ENCODE peak calls at places on chromosomes 11 and 22, in eight cellular contexts. E is K562, I is HCT116, G is H1, Q is endothelial cell of umbilical vein, X is HepG2, O is SK-N-SH, L is GM12878. P is an unnamed sample.

GRCh38 chr22:44531487-44531886 is 33.5 kb upstream of the RTL6 start:
- DNase-seq in Q (no peak), L (no peak), X (no peak), I (no peak), O (peak; percentile 57), G (no peak), E (no peak), P (no peak)

GRCh38 chr11:46003647-46004046 is 81.2 kb downstream of the LARGE2 start:
- DNase-seq in L (no peak), I (no peak), Q (no peak), O (no peak), X (no peak), G (no peak), E (no peak), P (peak; percentile 38)

GRCh38 chr22:26360169-26360885 is 68.7 kb upstream of the ASPHD2 start:
- DNase-seq in Q (peak; percentile 87), X (peak; percentile 78), G (peak; percentile 87), O (peak; percentile 73), L (peak; percentile 35), E (peak; percentile 68), I (peak; percentile 75), P (peak; percentile 94)

GRCh38 chr11:111035746-111036145 is 209.8 kb upstream of the POU2AF2 start:
- DNase-seq in Q (no peak), L (no peak), E (no peak), G (no peak), O (no peak), I (no peak), X (no peak), P (no peak)

GRCh38 chr11:68939583-68940555 is 36.2 kb downstream of the IGHMBP2 start:
- DNase-seq in I (no peak), O (no peak), X (no peak), E (no peak), L (no peak), G (no peak), Q (no peak), P (no peak)

GRCh38 chr11:46275964-46276641 is 1.4 kb upstream of the CREB3L1 start:
- DNase-seq in L (no peak), O (no peak), X (peak; percentile 46), G (no peak), Q (no peak), E (no peak), I (no peak), P (no peak)

GRCh38 chr22:39090426-39091064 is 6.5 kb upstream of the APOBEC3H start:
- DNase-seq in X (no peak), L (no peak), O (no peak), I (no peak), Q (no peak), G (no peak), E (no peak), P (no peak)

GRCh38 chr11:117457031-117457785 is 129.6 kb downstream of the CEP164 start:
- DNase-seq in Q (no peak), E (no peak), L (no peak), G (no peak), X (no peak), I (no peak), O (no peak), P (no peak)

GRCh38 chr22:31102441-31103081 is 4.8 kb downstream of the SELENOM start:
- DNase-seq in L (no peak), X (peak; percentile 84), O (no peak), E (no peak), G (no peak), Q (peak; percentile 60), I (no peak), P (no peak)

GRCh38 chr22:31104869-31105268 is 2.5 kb downstream of the SELENOM start:
- DNase-seq in Q (no peak), E (no peak), X (no peak), I (no peak), L (no peak), G (peak; percentile 89), O (no peak), P (peak; percentile 93)

GRCh38 chr22:31105282-31105929 is 2.0 kb downstream of the SELENOM start:
- DNase-seq in Q (no peak), E (no peak), I (no peak), X (no peak), G (no peak), L (no peak), O (no peak), P (no peak)

GRCh38 chr22:31103111-31103510 is 4.3 kb downstream of the SELENOM start:
- DNase-seq in I (no peak), E (no peak), G (no peak), O (no peak), Q (no peak), X (no peak), L (no peak), P (no peak)

DNA sequence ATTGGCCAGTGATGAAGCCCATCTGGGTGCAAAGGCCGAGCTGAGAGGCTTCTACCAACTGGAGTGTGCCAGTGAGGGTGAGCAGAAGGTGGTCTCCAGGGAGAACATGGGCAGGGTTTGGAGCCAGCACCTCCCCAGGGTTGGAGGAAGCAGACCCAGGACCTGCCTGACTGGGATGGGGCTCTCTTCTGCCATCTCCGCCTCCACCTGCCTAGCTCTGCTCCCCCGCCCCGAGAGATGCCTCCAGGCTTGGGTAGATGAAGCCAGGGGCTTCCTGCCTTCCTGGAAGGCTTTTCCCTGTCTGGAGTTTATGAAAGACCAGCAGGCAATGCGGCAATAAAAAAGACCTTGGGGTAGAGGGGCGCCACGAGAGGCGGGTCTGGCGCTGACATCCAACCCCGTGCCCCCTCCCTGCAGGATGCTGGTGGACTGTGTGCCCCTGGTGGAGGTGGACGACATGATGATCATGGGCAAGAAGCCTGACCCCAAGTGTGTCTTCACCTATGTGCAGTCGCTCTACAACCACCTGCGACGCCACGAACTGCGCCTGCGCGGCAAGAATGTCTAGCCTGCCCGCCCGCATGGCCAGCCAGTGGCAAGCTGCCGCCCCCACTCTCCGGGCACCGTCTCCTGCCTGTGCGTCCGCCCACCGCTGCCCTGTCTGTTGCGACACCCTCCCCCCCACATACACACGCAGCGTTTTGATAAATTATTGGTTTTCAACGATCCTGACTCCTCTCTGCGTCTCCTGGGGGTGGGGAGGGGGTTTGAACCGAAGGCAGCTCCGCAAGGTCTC is 3.3 kb downstream of the SELENOM start:
- DNase-seq in X (no peak), L (no peak), I (no peak), Q (no peak), E (no peak), G (peak; percentile 49), O (no peak), P (no peak)
- TF ChIP-seq POLR2AphosphoS5 in X (no peak), L (no peak), I (peak; percentile 28), Q (no peak), E (no peak), G (no peak), O (peak; percentile 0), P (no peak)

GRCh38 chr11:12499071-12499470 is 121.7 kb downstream of the PARVA start:
- DNase-seq in G (peak; percentile 24), Q (no peak), L (no peak), I (no peak), O (no peak), X (no peak), E (no peak), P (no peak)

GRCh38 chr11:12502950-12503579 is 125.7 kb downstream of the PARVA start:
- DNase-seq in I (no peak), G (peak; percentile 30), X (no peak), Q (no peak), O (no peak), L (no peak), E (peak; percentile 23), P (no peak)

GRCh38 chr11:12503886-12504285 is 126.5 kb downstream of the PARVA start:
- DNase-seq in Q (no peak), E (no peak), G (peak; percentile 34), L (no peak), O (no peak), X (no peak), I (no peak), P (no peak)

GRCh38 chr11:12505183-12505582 is 127.8 kb downstream of the PARVA start:
- DNase-seq in G (peak; percentile 19), O (peak; percentile 40), E (no peak), Q (no peak), X (no peak), I (no peak), L (no peak), P (no peak)

GRCh38 chr11:12502041-12502440 is 124.7 kb downstream of the PARVA start:
- DNase-seq in X (no peak), E (no peak), L (no peak), Q (no peak), G (peak; percentile 20), I (no peak), O (no peak), P (no peak)
- H3K4me2 ChIP-seq in X (no peak overlapping the region), E (no peak overlapping the region), L (no peak overlapping the region), Q (no peak overlapping the region), G (no peak overlapping the region), I (no peak overlapping the region), O (no peak overlapping the region), P (no peak overlapping the region)

GRCh38 chr11:66598993-66599392 is 6.0 kb downstream of the CCS start:
- DNase-seq in Q (no peak), X (no peak), I (no peak), O (no peak), E (no peak), L (no peak), G (no peak), P (no peak)

GRCh38 chr11:66593650-66594049 is 665 bp downstream of the CCS start:
- DNase-seq in X (no peak), I (no peak), G (no peak), O (no peak), Q (no peak), L (no peak), E (no peak), P (no peak)

GRCh38 chr11:66593303-66593635 is 284 bp downstream of the CCS start:
- DNase-seq in X (no peak), I (no peak), E (no peak), Q (no peak), G (no peak), O (no peak), L (no peak), P (peak; percentile 8)

GRCh38 chr11:66592457-66593302 is at the start of the genes CCDC87 and CCS:
- DNase-seq in Q (peak; percentile 97), E (peak; percentile 100), X (peak; percentile 93), G (peak; percentile 98), L (peak; percentile 84), O (peak; percentile 100), I (peak; percentile 91), P (peak; percentile 96)

DNA sequence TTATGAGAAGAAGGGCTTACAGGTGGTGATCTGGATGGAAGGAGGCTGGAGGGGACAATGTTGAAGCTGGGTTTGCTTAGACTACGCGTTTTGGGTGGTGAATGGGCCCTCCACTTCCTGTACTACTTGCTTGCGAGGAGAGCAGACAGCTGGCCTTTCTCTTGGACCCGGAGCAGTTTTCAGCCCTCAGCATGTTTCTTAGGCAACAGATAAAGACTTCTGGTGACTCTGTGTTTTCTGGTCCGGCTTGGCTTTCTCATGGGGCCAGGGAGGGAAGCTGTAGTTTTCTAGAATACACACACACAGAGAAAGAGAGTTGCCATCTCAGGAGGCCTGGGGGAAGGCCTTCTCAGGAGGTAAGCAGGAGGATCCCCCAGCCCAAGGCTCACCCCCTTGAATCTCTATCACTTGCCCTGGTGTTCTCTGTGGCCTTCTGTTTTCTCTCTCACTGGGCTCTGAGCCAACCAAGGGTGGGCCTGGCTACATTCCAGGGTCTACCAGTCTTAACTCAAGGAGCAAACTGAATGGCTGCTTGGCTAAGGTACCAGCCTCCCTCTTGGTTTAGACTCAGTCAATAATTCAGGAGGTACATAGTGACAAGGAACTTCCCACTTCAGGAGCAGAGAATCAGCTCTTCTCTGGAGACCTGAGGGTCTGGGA is 2.4 kb downstream of the CCS start:
- DNase-seq in I (no peak), L (peak; percentile 37), X (no peak), O (no peak), G (no peak), Q (no peak), E (peak; percentile 58), P (no peak)
- TF ChIP-seq POLR2AphosphoS5 in I (no peak), L (peak; percentile 39), X (no peak), O (no peak), G (no peak), Q (no peak), E (no peak), P (no peak)

DNA sequence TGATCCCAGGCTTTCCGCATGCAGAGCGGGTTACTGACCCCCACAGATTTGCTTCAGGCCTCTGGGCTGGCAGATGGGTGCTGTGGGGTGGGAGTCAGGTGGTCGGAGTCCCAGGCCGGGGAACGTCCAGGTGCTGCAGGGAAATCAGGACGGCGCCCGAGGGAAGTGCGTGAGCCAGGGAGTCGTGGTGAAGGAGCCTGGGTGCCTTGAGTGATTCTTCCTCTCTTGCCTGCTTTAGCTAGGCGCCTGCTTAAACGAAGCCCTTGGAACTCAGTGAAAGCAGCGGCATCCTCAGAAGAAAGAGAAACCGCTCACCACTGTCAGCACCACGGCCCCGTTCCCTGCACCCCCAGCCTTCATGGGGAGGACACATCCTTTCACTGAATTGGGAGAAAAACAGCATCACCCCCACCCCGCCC is 455.6 kb downstream of the BRD1 start:
- DNase-seq in Q (no peak), L (no peak), E (no peak), I (no peak), G (no peak), X (no peak), O (no peak), P (no peak)
- H3K4me2 ChIP-seq in Q (no peak overlapping the region), L (no peak overlapping the region), E (no peak overlapping the region), I (peak overlapping the region; percentile 86), G (no peak overlapping the region), X (no peak overlapping the region), O (no peak overlapping the region), P (no peak overlapping the region)

P was measured in GM23338.